ENCODE peak calls at places on chromosomes 1 and 21, in six cellular contexts. F is neuronal stem cell, O is mesenchymal stem cell, C is H9, Z is IMR-90, A is H1. X is an unnamed sample.
A peak's percentile ranks its signal among the peaks of the same experiment; 100 is the strongest.

GRCh38 chr1:59071289-59071688 is 225.6 kb upstream of the FGGY start:
- DNase-seq in F (no peak), O (no peak), C (no peak), Z (no peak), A (no peak), X (no peak)

GRCh38 chr1:154567386-154568164 is at the start of gene CHRNB2:
- DNase-seq in F (peak; percentile 83), O (peak; percentile 48), C (peak; percentile 96), Z (no peak), A (peak; percentile 84), X (peak; percentile 65)

GRCh38 chr21:41009398-41010177 is 158.4 kb upstream of the BACE2 start:
- DNase-seq in F (no peak), O (no peak), C (no peak), Z (no peak), A (no peak), X (no peak)

GRCh38 chr1:118960567-118961136 is 27.5 kb downstream of the TBX15 start:
- DNase-seq in F (no peak), O (peak; percentile 29), C (no peak), Z (no peak), A (no peak), X (peak; percentile 1)

GRCh38 chr1:3899776-3900149 is 309 bp downstream of the C1orf174 start:
- DNase-seq in F (no peak), O (no peak), C (no peak), Z (no peak), A (no peak), X (no peak)

GRCh38 chr1:72845342-72845741 is 563.0 kb upstream of the NEGR1 start:
- DNase-seq in F (no peak), O (peak; percentile 2), C (peak; percentile 67), Z (no peak), A (no peak), X (peak; percentile 56)

GRCh38 chr1:83641206-83641658 is 357.7 kb downstream of the TTLL7 start:
- DNase-seq in F (no peak), O (peak; percentile 70), C (peak; percentile 28), Z (no peak), A (no peak), X (no peak)

GRCh38 chr1:16631248-16632043 is 18.1 kb upstream of the NBPF1 start:
- DNase-seq in F (no peak), O (no peak), C (peak; percentile 58), Z (no peak), A (no peak), X (no peak)

GRCh38 chr1:19096036-19096833 is 113.8 kb downstream of the UBR4 start:
- DNase-seq in F (peak; percentile 9), O (no peak), C (no peak), Z (peak; percentile 7), A (no peak), X (peak; percentile 50)

GRCh38 chr1:66613187-66613586 is 79.2 kb downstream of the SGIP1 start:
- DNase-seq in F (no peak), O (peak; percentile 39), C (no peak), Z (peak; percentile 44), A (no peak), X (no peak)

GRCh38 chr21:42733037-42733632 is 79.7 kb downstream of the PDE9A start:
- DNase-seq in F (no peak), O (no peak), C (no peak), Z (no peak), A (no peak), X (no peak)

DNA sequence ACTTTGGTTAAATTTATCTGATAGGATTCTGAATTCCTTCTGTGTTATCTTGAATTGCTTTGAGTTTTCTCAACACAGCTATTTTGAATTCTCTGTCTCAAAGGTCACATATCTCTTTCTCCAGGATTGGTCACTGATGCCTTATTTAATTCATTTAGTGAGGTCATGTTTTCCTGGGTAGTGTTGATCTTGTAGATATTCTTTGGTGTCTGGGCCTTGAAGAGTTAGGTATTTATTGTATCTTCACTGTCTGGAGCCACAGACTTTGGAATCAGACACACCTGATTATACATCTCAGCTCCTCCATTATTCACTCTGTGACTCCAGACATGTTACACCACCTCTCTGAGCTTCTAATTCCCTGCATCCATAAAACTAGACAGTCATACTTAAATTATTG is 34.2 kb upstream of the ETS2 start:
- DNase-seq in F (no peak), O (no peak), C (no peak), Z (peak; percentile 33), A (no peak), X (peak; percentile 68)
- H3K14ac ChIP-seq in F (no peak overlapping the region), O (no peak overlapping the region), C (no peak overlapping the region), Z (peak overlapping the region; percentile 70), A (no peak overlapping the region), X (no peak overlapping the region)

DNA sequence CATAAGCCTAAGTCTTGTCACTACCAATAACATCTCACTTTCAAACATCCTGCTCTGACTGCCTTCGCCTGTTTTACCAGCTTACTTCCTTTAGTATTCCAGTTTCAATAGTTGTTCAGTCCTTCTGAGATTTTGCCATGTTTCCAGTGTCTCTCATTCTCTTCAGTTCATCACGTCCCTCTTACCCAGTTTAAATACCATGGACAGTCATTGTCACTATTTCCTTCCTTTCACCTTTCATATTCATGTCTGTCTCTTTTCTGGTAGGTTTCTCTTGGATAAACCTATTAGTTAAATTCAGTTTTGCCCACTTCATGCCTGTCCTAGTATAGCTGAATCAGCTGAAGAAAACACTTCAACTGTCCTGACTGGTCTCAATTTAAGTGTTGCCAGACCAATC is 5.9 kb downstream of the ATF6 start:
- DNase-seq in F (no peak), O (no peak), C (no peak), Z (no peak), A (no peak), X (no peak)
- H3K14ac ChIP-seq in F (no peak overlapping the region), O (no peak overlapping the region), C (no peak overlapping the region), Z (no peak overlapping the region), A (no peak overlapping the region), X (no peak overlapping the region)

DNA sequence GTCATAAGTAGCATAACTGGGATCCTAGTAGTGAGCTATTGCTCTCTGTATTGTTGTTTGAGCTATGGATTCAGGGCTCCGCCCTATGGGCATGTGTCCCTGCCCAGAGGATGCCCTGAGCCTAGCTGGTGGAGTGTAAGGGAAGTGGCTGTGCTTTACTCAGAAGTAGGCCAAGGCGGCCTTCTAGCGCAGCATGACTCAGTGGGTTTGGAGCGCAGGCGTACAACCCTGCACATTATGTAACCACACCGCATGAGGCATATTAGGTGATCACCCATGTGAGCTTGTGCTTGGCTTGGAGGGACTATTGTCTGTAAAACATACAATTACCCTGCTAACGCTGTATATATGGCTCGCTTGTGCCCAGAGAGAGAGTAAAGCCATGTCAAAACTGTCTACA is 11.1 kb upstream of the UBE2U start:
- DNase-seq in F (no peak), O (no peak), C (no peak), Z (no peak), A (no peak), X (no peak)
- H3K14ac ChIP-seq in F (no peak overlapping the region), O (no peak overlapping the region), C (no peak overlapping the region), Z (no peak overlapping the region), A (no peak overlapping the region), X (no peak overlapping the region)

GRCh38 chr1:26020941-26021646 is 481 bp upstream of the EXTL1 start:
- DNase-seq in F (no peak), O (peak; percentile 63), C (no peak), Z (peak; percentile 31), A (no peak), X (no peak)

GRCh38 chr1:26021647-26022403 is at the start of gene EXTL1:
- DNase-seq in F (peak; percentile 68), O (peak; percentile 46), C (peak; percentile 85), Z (peak; percentile 63), A (peak; percentile 59), X (no peak)

GRCh38 chr1:26017606-26018005 is 4.0 kb upstream of the EXTL1 start:
- DNase-seq in F (no peak), O (no peak), C (peak; percentile 8), Z (peak; percentile 75), A (no peak), X (peak; percentile 95)

GRCh38 chr1:26020390-26020789 is 1.2 kb upstream of the EXTL1 start:
- DNase-seq in F (no peak), O (no peak), C (no peak), Z (peak; percentile 58), A (no peak), X (no peak)

DNA sequence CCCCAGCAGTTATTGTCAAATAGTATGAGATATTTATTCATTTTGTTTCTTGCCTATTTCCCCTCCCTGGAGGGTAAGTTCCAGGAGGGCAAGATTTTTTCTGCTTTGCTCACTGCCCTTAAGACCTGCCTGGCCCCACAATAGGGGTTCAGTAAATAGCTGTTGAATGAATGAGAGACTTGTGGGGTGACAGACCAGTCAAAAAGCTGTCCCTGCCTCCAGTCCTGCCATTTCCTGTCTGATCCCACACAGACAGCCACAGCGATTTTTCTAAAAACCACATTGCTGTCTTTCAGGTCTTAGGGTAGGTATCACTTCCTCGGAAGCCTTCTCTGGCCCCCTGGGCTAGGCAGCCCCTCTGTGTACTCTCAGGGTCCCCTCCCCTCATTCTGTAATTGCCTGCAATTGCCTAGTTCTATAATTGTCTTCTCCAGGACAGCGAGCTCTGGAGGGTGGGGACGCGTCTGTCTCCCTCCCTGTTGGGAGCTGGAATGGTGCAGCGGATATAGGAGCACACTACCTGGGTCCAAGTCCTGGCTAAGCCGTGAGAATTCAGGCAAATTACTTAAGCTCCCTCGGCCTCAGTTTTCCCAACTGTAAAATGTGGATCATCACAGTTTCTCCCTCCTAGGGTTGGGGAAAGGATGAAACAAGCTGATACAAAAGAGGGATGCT is 1.8 kb upstream of the EXTL1 start:
- DNase-seq in F (no peak), O (no peak), C (no peak), Z (peak; percentile 56), A (no peak), X (no peak)
- H3K14ac ChIP-seq in F (no peak overlapping the region), O (no peak overlapping the region), C (no peak overlapping the region), Z (peak overlapping the region; percentile 60), A (no peak overlapping the region), X (no peak overlapping the region)

DNA sequence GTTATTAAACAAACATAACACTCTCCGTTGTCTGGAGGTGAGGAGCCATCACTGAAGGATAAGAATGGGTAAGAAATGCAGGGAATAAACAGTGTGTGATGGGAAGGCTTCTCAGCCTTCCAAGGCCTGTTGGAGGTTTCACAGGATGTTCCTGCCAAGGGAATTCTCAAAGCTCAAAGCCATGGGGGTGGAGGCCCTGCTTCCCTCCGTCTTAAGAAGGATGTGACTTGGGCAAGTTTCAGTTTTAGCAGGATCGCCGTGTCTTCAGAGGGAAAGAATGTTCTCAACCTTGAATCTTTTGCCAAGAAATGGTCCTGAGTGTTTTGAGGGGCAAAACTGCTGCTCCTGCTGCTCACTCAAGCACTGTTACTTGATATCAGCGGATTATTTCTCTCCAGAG is 41.7 kb upstream of the IL20 start:
- DNase-seq in F (no peak), O (peak; percentile 36), C (no peak), Z (peak; percentile 27), A (no peak), X (no peak)
- H3K14ac ChIP-seq in F (no peak overlapping the region), O (no peak overlapping the region), C (no peak overlapping the region), Z (peak overlapping the region; percentile 92), A (no peak overlapping the region), X (no peak overlapping the region)

DNA sequence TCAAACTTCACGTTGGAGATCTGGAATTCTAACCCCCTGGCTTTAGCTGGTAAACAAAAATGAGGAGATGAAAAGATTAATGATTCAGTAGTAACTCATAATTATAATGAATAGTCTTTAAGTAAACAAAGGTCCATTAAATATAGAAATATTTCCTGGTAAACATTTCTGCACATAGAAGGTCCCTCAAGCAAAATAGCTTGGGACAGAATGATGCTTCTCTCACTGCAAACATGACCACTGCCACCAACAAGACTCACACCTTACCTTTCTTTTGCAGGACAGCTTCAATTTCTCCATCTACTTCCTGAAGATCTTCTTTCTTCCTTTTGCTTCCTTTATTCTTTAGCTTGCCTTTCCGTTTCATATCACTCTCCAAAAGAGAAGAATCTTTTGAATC is 25.2 kb downstream of the NVL start:
- DNase-seq in F (no peak), O (no peak), C (no peak), Z (no peak), A (no peak), X (no peak)
- H3K14ac ChIP-seq in F (no peak overlapping the region), O (no peak overlapping the region), C (no peak overlapping the region), Z (no peak overlapping the region), A (no peak overlapping the region), X (no peak overlapping the region)

X was measured in trophoblast cell.